ENCODE peak calls at places on chromosomes 16 and 17, in seven cellular contexts. E is BJ; L is SHP77; O is effector memory CD4-positive, alpha-beta T cell; I is T-helper 17 cell; U is Right ventricle myocardium superior; K is sigmoid colon. A is an unnamed sample.

GRCh38 chr17:19409509-19409908 is 1.5 kb upstream of the RNF112 start:
- DNase-seq in E (peak), I (no peak), K (no peak), L (no peak), O (no peak), U (no peak), A (no peak)

GRCh38 chr17:38731526-38732294 is 1.6 kb downstream of the CISD3 start:
- DNase-seq in L (no peak), O (no peak), U (peak), I (no peak), E (no peak), K (peak), A (peak)

GRCh38 chr16:57997176-57997527 is 3.3 kb downstream of the ZNF319 start:
- DNase-seq in K (no peak), E (no peak), U (no peak), I (no peak), O (no peak), L (no peak), A (no peak)

GRCh38 chr17:33987162-33987561 is 267.9 kb upstream of the CCL2 start:
- DNase-seq in K (no peak), U (no peak), L (no peak), I (no peak), O (no peak), E (no peak), A (no peak)

GRCh38 chr17:28684963-28685362 is 23.0 kb downstream of the SUPT6H start:
- DNase-seq in U (no peak), K (peak), L (no peak), I (no peak), O (no peak), E (no peak), A (peak)

GRCh38 chr16:1466968-1467521 is 7.8 kb downstream of the CLCN7 start:
- DNase-seq in I (no peak), O (no peak), K (no peak), L (no peak), E (no peak), U (peak), A (no peak)

GRCh38 chr17:50274142-50274944 is at the start of gene TMEM92:
- DNase-seq in E (no peak), O (no peak), L (no peak), K (no peak), U (no peak), I (no peak), A (no peak)

GRCh38 chr16:88306860-88307545 is 75.8 kb upstream of the ZNF469 start:
- DNase-seq in L (no peak), K (no peak), U (peak), I (no peak), E (peak), O (no peak), A (no peak)

GRCh38 chr17:14487068-14487467 is 186.2 kb downstream of the HS3ST3B1 start:
- DNase-seq in U (no peak), O (no peak), K (no peak), L (no peak), I (no peak), E (no peak), A (no peak)

GRCh38 chr16:5865231-5865630 is 767.6 kb upstream of the EEF2KMT start:
- DNase-seq in U (no peak), O (no peak), I (no peak), L (no peak), K (no peak), E (no peak), A (peak)

GRCh38 chr16:23564964-23565363 is 7.4 kb downstream of the UBFD1 start:
- DNase-seq in I (no peak), O (no peak), L (no peak), E (no peak), U (peak), K (no peak), A (no peak)

GRCh38 chr17:16584273-16584995 is 15.4 kb upstream of the ZNF287 start:
- DNase-seq in I (peak), L (peak), O (peak), E (peak), K (peak), U (peak), A (peak)

GRCh38 chr17:65418622-65419021 is 142.8 kb downstream of the AXIN2 start:
- DNase-seq in U (no peak), I (no peak), E (no peak), O (no peak), L (no peak), K (no peak), A (no peak)

GRCh38 chr17:27861979-27862378 is 31.2 kb downstream of the LYRM9 start:
- DNase-seq in O (no peak), L (no peak), I (no peak), U (no peak), E (no peak), K (no peak), A (no peak)

GRCh38 chr17:78986048-78986648 is 6.4 kb upstream of the LGALS3BP start:
- DNase-seq in L (peak), E (no peak), O (no peak), U (no peak), K (no peak), I (no peak), A (no peak)

GRCh38 chr16:62225675-62226074 is 189.4 kb upstream of the CDH8 start:
- DNase-seq in O (no peak), K (no peak), U (peak), L (peak), E (no peak), I (peak), A (no peak)

GRCh38 chr16:68592466-68593337 is 52.4 kb upstream of the CDH3 start:
- DNase-seq in K (no peak), O (no peak), L (no peak), I (no peak), E (no peak), U (no peak), A (no peak)

GRCh38 chr17:35170968-35171771 is 23.0 kb downstream of the SLC35G3 start:
- DNase-seq in O (no peak), K (no peak), E (no peak), L (no peak), U (no peak), I (peak), A (peak)

GRCh38 chr16:79601978-79602609 is 1.6 kb upstream of the MAF start:
- DNase-seq in K (peak), O (peak), E (no peak), L (peak), U (peak), I (peak), A (peak)

GRCh38 chr17:70121136-70121535 is 46.1 kb downstream of the KCNJ16 start:
- DNase-seq in I (no peak), L (no peak), E (no peak), U (no peak), O (no peak), K (no peak), A (no peak)

GRCh38 chr17:63189082-63189481 is 223.0 kb downstream of the TANC2 start:
- DNase-seq in L (no peak), K (no peak), I (no peak), E (no peak), O (no peak), U (no peak), A (no peak)

GRCh38 chr16:5066511-5066910 is 755 bp upstream of the C16orf89 start:
- DNase-seq in L (no peak), E (no peak), O (no peak), I (no peak), U (no peak), K (peak), A (no peak)

GRCh38 chr16:27450836-27451341 is 48.9 kb downstream of the IL21R start:
- DNase-seq in I (no peak), L (no peak), K (no peak), O (no peak), E (no peak), U (peak), A (no peak)

GRCh38 chr16:13767215-13767614 is 152.7 kb upstream of the ERCC4 start:
- DNase-seq in K (no peak), O (no peak), L (no peak), E (no peak), U (no peak), I (no peak), A (peak)

GRCh38 chr16:85443116-85443515 is 170.0 kb upstream of the GSE1 start:
- DNase-seq in K (no peak), O (no peak), I (no peak), L (no peak), U (no peak), E (no peak), A (no peak)

GRCh38 chr16:87016056-87016455 is 301.1 kb downstream of the C16orf95 start:
- DNase-seq in L (no peak), O (no peak), U (no peak), E (no peak), K (no peak), I (no peak), A (no peak)

GRCh38 chr17:79557724-79558572 is 52.9 kb downstream of the RBFOX3 start:
- DNase-seq in I (no peak), U (no peak), K (peak), L (no peak), O (no peak), E (no peak), A (no peak)

GRCh38 chr16:17836868-17837602 is 366.3 kb upstream of the XYLT1 start:
- DNase-seq in K (no peak), U (no peak), L (no peak), O (no peak), I (no peak), E (peak), A (no peak)

GRCh38 chr17:50950002-50950877 is 84.1 kb upstream of the TOB1 start:
- DNase-seq in L (peak), I (peak), K (peak), U (peak), E (peak), O (peak), A (peak)

GRCh38 chr16:85517780-85518179 is 95.3 kb upstream of the GSE1 start:
- DNase-seq in K (no peak), U (no peak), I (no peak), O (no peak), E (no peak), L (no peak), A (no peak)